ENCODE peak calls at places on chromosome 13, in five cellular contexts. One of them, this sample, is unnamed.
A peak's percentile ranks its signal among the peaks of the same experiment; 100 is the strongest.

GRCh38 chr13:34627499-34627898 is 314.6 kb upstream of the NBEA start:
- DNase-seq in Peyer's patch: no peak
- DNase-seq in A549: peak; percentile 34
- DNase-seq in esophagus muscularis mucosa: peak; percentile 64
- DNase-seq in adrenal gland: no peak
- DNase-seq in this sample: no peak

GRCh38 chr13:99432637-99433542 is 68.4 kb upstream of the TM9SF2 start:
- DNase-seq in A549: peak; percentile 61
- DNase-seq in esophagus muscularis mucosa: no peak
- DNase-seq in adrenal gland: peak; percentile 89
- DNase-seq in Peyer's patch: peak; percentile 64
- DNase-seq in this sample: no peak

GRCh38 chr13:101065314-101065713 is 351.0 kb downstream of the NALCN start:
- DNase-seq in Peyer's patch: no peak
- DNase-seq in esophagus muscularis mucosa: peak; percentile 89
- DNase-seq in adrenal gland: no peak
- DNase-seq in A549: no peak
- DNase-seq in this sample: no peak

GRCh38 chr13:21149568-21149967 is 26.8 kb downstream of the SKA3 start:
- DNase-seq in A549: no peak
- DNase-seq in esophagus muscularis mucosa: no peak
- DNase-seq in Peyer's patch: no peak
- DNase-seq in adrenal gland: no peak
- DNase-seq in this sample: no peak

GRCh38 chr13:38223093-38223492 is 126.6 kb upstream of the UFM1 start:
- DNase-seq in esophagus muscularis mucosa: no peak
- DNase-seq in Peyer's patch: no peak
- DNase-seq in adrenal gland: no peak
- DNase-seq in A549: no peak
- DNase-seq in this sample: peak; percentile 25

GRCh38 chr13:36096411-36097184 is 34.6 kb downstream of the DCLK1 start:
- DNase-seq in esophagus muscularis mucosa: no peak
- DNase-seq in adrenal gland: no peak
- DNase-seq in A549: no peak
- DNase-seq in Peyer's patch: no peak
- DNase-seq in this sample: no peak

GRCh38 chr13:45951724-45952123 is 100.2 kb upstream of the SIAH3 start:
- DNase-seq in esophagus muscularis mucosa: no peak
- DNase-seq in A549: no peak
- DNase-seq in Peyer's patch: no peak
- DNase-seq in adrenal gland: no peak
- DNase-seq in this sample: no peak

GRCh38 chr13:114296448-114296847 is 15.0 kb downstream of the UPF3A start:
- DNase-seq in adrenal gland: no peak
- DNase-seq in esophagus muscularis mucosa: no peak
- DNase-seq in Peyer's patch: no peak
- DNase-seq in A549: no peak
- DNase-seq in this sample: no peak

GRCh38 chr13:77696006-77696862 is 1.3 kb upstream of the SLAIN1 start:
- DNase-seq in adrenal gland: no peak
- DNase-seq in A549: no peak
- DNase-seq in esophagus muscularis mucosa: no peak
- DNase-seq in Peyer's patch: no peak
- DNase-seq in this sample: no peak

GRCh38 chr13:98998831-98999634 is 21.2 kb upstream of the DOCK9 start:
- DNase-seq in esophagus muscularis mucosa: no peak
- DNase-seq in Peyer's patch: no peak
- DNase-seq in adrenal gland: no peak
- DNase-seq in A549: no peak
- DNase-seq in this sample: no peak

GRCh38 chr13:102870677-102871415 is 25.0 kb downstream of the ERCC5 start:
- DNase-seq in Peyer's patch: peak; percentile 55
- DNase-seq in A549: peak; percentile 32
- DNase-seq in adrenal gland: peak; percentile 53
- DNase-seq in esophagus muscularis mucosa: no peak
- DNase-seq in this sample: peak; percentile 47

GRCh38 chr13:106612688-106613087 is 44.8 kb upstream of the ARGLU1 start:
- DNase-seq in A549: no peak
- DNase-seq in Peyer's patch: no peak
- DNase-seq in esophagus muscularis mucosa: no peak
- DNase-seq in adrenal gland: peak; percentile 88
- DNase-seq in this sample: no peak

GRCh38 chr13:100674363-100674847 is at the start of gene TMTC4:
- DNase-seq in esophagus muscularis mucosa: no peak
- DNase-seq in Peyer's patch: peak; percentile 82
- DNase-seq in A549: peak; percentile 10
- DNase-seq in adrenal gland: no peak
- DNase-seq in this sample: no peak

GRCh38 chr13:31009166-31009565 is 76.7 kb downstream of the TEX26 start:
- DNase-seq in adrenal gland: no peak
- DNase-seq in Peyer's patch: no peak
- DNase-seq in esophagus muscularis mucosa: no peak
- DNase-seq in A549: no peak
- DNase-seq in this sample: no peak

GRCh38 chr13:29613101-29613500 is 17.6 kb upstream of the SLC7A1 start:
- DNase-seq in A549: no peak
- DNase-seq in adrenal gland: no peak
- DNase-seq in Peyer's patch: no peak
- DNase-seq in esophagus muscularis mucosa: no peak
- DNase-seq in this sample: no peak

GRCh38 chr13:68696907-68697306 is 1410.7 kb upstream of the ATXN8OS start:
- DNase-seq in Peyer's patch: no peak
- DNase-seq in A549: no peak
- DNase-seq in adrenal gland: no peak
- DNase-seq in esophagus muscularis mucosa: no peak
- DNase-seq in this sample: no peak

GRCh38 chr13:31476266-31476665 is 263.1 kb upstream of the RXFP2 start:
- DNase-seq in esophagus muscularis mucosa: no peak
- DNase-seq in adrenal gland: no peak
- DNase-seq in A549: no peak
- DNase-seq in Peyer's patch: no peak
- DNase-seq in this sample: no peak

GRCh38 chr13:51797664-51798488 is 6.1 kb downstream of the DHRS12 start:
- DNase-seq in esophagus muscularis mucosa: no peak
- DNase-seq in Peyer's patch: no peak
- DNase-seq in adrenal gland: peak; percentile 52
- DNase-seq in A549: peak; percentile 67
- DNase-seq in this sample: no peak

GRCh38 chr13:45799451-45799850 is 52.1 kb downstream of the SIAH3 start:
- DNase-seq in esophagus muscularis mucosa: no peak
- DNase-seq in adrenal gland: no peak
- DNase-seq in A549: no peak
- DNase-seq in Peyer's patch: no peak
- DNase-seq in this sample: no peak

DNA sequence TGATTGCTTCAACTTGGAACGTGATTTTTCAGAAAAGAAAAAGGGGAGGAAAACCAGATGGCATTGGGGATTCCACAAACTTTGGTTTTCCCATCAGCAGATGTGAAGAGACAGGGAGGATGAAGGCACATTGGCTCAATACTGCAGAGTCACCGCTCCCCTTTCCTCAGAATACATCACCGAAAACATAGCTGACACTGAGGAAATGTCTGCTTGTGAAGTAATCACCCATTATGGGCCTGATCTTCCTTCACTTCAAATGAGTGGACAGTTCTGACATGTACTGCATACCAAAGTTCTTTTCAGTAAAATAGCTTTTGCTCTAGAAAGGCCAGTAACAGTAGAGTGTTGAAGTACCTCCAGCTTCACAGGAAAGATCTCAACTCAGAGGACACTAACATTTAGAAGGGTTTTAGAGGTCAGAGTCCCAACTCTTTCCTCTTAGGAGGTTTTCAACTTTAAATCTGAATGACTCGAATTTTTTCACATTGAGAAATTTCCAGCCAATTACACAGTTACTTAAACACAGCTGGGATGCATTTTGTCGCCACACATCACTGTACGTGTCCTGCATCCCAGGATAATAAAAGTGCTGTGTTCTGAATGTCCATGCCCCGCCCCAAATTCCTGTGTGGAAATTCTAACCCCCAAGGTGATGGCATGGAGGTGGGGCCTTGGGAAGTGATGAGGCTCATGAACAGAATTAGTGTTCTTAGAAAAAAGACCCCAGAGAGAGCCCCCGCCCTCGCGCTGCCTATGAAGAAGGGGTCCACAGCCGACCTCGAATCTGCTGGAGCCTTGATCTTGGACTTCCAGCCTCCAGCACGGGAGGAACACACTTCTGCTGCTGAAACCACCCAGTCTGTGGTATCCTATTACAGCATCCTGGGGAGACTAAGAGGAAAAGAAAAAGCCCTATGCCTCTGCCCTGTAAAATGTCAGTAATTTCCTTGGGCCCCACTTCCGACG is 77.7 kb downstream of the COL4A1 start:
- DNase-seq in A549: no peak
- DNase-seq in Peyer's patch: no peak
- DNase-seq in adrenal gland: no peak
- DNase-seq in esophagus muscularis mucosa: peak; percentile 74
- DNase-seq in this sample: no peak
- H3K27ac ChIP-seq in A549: no peak overlapping the region
- H3K27ac ChIP-seq in Peyer's patch: no peak overlapping the region
- H3K27ac ChIP-seq in adrenal gland: peak overlapping the region; percentile 65
- H3K27ac ChIP-seq in esophagus muscularis mucosa: peak overlapping the region; percentile 95
- H3K27ac ChIP-seq in this sample: no peak overlapping the region

DNA sequence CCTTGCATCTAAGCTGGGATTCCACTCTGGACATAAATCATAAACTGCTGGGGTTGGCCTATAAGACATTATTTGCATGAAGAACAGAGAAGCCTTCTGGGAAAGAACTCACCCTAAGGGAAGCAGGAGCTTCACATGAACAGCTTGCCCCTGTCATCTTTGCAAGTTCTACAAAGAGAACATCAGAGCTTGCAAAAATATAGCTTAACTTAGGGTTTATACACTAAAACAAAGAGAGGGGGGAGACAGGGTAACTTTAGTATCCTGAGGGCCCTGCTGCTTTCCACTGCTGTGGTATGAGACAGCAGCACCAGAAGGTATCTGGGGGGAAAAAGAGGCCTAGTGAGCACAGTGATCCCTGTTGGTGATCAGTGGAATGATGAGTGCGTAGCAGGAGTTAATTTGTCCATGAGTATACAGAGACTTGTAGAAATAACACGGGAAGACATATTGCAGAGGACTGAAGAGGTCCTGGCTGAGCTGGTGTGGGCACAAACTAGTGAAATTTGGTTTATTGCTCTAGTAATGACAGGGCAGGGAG is 116.1 kb upstream of the TSC22D1 start:
- DNase-seq in A549: peak; percentile 53
- DNase-seq in adrenal gland: no peak
- DNase-seq in esophagus muscularis mucosa: no peak
- DNase-seq in Peyer's patch: no peak
- DNase-seq in this sample: no peak
- H3K27ac ChIP-seq in A549: no peak overlapping the region
- H3K27ac ChIP-seq in adrenal gland: no peak overlapping the region
- H3K27ac ChIP-seq in esophagus muscularis mucosa: no peak overlapping the region
- H3K27ac ChIP-seq in Peyer's patch: no peak overlapping the region
- H3K27ac ChIP-seq in this sample: no peak overlapping the region

GRCh38 chr13:60274664-60275063 is 110.9 kb upstream of the DIAPH3 start:
- DNase-seq in A549: no peak
- DNase-seq in Peyer's patch: no peak
- DNase-seq in esophagus muscularis mucosa: no peak
- DNase-seq in adrenal gland: no peak
- DNase-seq in this sample: no peak
- H3K27ac ChIP-seq in A549: no peak overlapping the region
- H3K27ac ChIP-seq in Peyer's patch: no peak overlapping the region
- H3K27ac ChIP-seq in esophagus muscularis mucosa: no peak overlapping the region
- H3K27ac ChIP-seq in adrenal gland: no peak overlapping the region
- H3K27ac ChIP-seq in this sample: no peak overlapping the region

GRCh38 chr13:76168661-76169060 is 532.5 kb downstream of the LMO7 start:
- DNase-seq in esophagus muscularis mucosa: no peak
- DNase-seq in Peyer's patch: no peak
- DNase-seq in adrenal gland: no peak
- DNase-seq in A549: no peak
- DNase-seq in this sample: no peak
- H3K27ac ChIP-seq in esophagus muscularis mucosa: no peak overlapping the region
- H3K27ac ChIP-seq in Peyer's patch: no peak overlapping the region
- H3K27ac ChIP-seq in adrenal gland: no peak overlapping the region
- H3K27ac ChIP-seq in A549: no peak overlapping the region
- H3K27ac ChIP-seq in this sample: no peak overlapping the region